ENCODE peak calls at places on chromosome 9, in nine cellular contexts. O is A549; X is transverse colon; H is pancreas; I is aorta; U is CD8-positive, alpha-beta memory T cell; T is neuronal stem cell; M is IMR-90; W is PC-3. N is an unnamed sample. For H3K4me1, the result is how much of the 10 kb centered on the place peaks cover.

GRCh38 chr9:125549465-125550215 is 157.4 kb downstream of the MAPKAP1 start:
- DNase-seq in O (no peak), X (peak), H (peak), I (no peak), U (no peak), T (no peak), M (no peak), W (no peak), N (no peak)

GRCh38 chr9:107588393-107588792 is 98.8 kb upstream of the KLF4 start:
- DNase-seq in O (no peak), X (peak), H (no peak), I (no peak), U (no peak), T (no peak), M (no peak), W (no peak), N (no peak)

GRCh38 chr9:37760416-37761165 is 7.0 kb downstream of the TRMT10B start:
- DNase-seq in O (no peak), X (no peak), H (no peak), I (no peak), U (no peak), T (no peak), M (peak), W (peak), N (no peak)

GRCh38 chr9:4964540-4964939 is 20.5 kb upstream of the JAK2 start:
- DNase-seq in O (no peak), X (no peak), H (no peak), I (no peak), U (no peak), T (peak), M (no peak), W (no peak), N (no peak)

GRCh38 chr9:121560921-121561320 is 61.3 kb upstream of the GGTA1 start:
- DNase-seq in O (no peak), X (no peak), H (no peak), I (no peak), U (no peak), T (no peak), M (no peak), W (no peak), N (no peak)

GRCh38 chr9:6549106-6549505 is 96.4 kb downstream of the GLDC start:
- DNase-seq in O (no peak), X (no peak), H (no peak), I (no peak), U (no peak), T (peak), M (no peak), W (no peak), N (no peak)

GRCh38 chr9:95947118-95947517 is 71.6 kb downstream of the ERCC6L2 start:
- DNase-seq in O (no peak), X (no peak), H (no peak), I (no peak), U (no peak), T (no peak), M (no peak), W (no peak), N (no peak)

GRCh38 chr9:8514760-8515159 is 715.2 kb upstream of the DMAC1 start:
- DNase-seq in O (no peak), X (no peak), H (no peak), I (no peak), U (no peak), T (no peak), M (no peak), W (no peak), N (no peak)

GRCh38 chr9:77725820-77726219 is 77.7 kb upstream of the GNA14 start:
- DNase-seq in O (no peak), X (no peak), H (no peak), I (no peak), U (no peak), T (no peak), M (no peak), W (no peak), N (no peak)

GRCh38 chr9:116899337-116900006 is 212.4 kb downstream of the TRIM32 start:
- DNase-seq in O (no peak), X (no peak), H (no peak), I (no peak), U (no peak), T (no peak), M (peak), W (peak), N (no peak)

GRCh38 chr9:96719538-96720315 is 58.2 kb downstream of the ZNF510 start:
- DNase-seq in O (no peak), X (peak), H (peak), I (no peak), U (no peak), T (no peak), M (no peak), W (peak), N (no peak)

GRCh38 chr9:35616681-35617459 is 1.3 kb downstream of the CD72 start:
- DNase-seq in O (no peak), X (peak), H (peak), I (peak), U (peak), T (no peak), M (peak), W (no peak), N (peak)

DNA sequence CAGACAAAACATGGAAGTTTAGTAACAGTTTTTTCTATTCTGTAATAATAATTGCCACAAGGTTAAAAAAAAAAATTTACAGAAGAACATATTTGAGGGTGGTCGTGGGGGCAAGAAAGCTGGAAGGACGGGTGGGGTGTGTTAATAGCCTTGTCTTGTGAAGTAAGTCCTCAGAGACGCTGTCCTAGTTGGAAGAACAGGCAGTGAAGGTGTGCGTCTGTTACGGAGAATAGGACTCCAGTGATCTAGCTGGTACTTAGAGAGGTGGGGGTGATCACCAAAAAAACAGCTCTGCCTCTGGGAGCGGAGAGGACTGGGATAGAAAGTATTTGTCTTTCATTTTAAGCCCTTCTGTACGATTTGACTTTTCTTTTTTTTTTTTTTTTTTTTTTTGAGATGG is 17.7 kb downstream of the ABL1 start:
- DNase-seq in O (no peak), X (no peak), H (no peak), I (no peak), U (no peak), T (no peak), M (no peak), W (no peak), N (no peak)
- H3K4me1 ChIP-seq in O (under half), X (under half), H (under half), I (under half), U (under half), T (under half), M (under half), W (under half), N (under half)

GRCh38 chr9:18493361-18494015 is 19.5 kb downstream of the ADAMTSL1 start:
- DNase-seq in O (no peak), X (no peak), H (no peak), I (no peak), U (no peak), T (no peak), M (peak), W (peak), N (no peak)
- H3K4me1 ChIP-seq in O (under half), X (under half), H (under half), I (under half), U (under half), T (under half), M (under half), W (half or more), N (under half)

DNA sequence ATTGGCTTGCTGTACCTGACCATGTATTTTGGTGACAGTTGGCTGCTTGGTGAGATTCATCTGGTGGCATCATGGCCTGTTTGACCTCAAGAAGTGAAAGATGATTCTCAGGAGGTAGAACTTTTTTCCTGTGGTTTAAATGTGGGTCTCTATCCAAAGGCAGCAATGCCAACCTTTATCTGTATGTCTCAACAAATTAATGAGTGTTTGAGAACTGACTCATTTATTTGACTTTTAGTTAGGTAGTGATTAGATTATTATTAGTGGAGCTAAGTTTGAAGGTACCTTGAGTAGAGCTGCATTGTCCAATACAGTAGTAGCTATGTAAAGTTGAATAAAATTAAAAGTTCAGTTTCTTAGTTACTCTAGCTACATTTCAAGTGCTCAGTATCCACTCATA is 48.2 kb downstream of the TLE4 start:
- DNase-seq in O (no peak), X (no peak), H (no peak), I (no peak), U (no peak), T (no peak), M (no peak), W (peak), N (no peak)
- H3K4me1 ChIP-seq in O (under half), X (under half), H (under half), I (under half), U (under half), T (under half), M (under half), W (under half), N (under half)

GRCh38 chr9:135219676-135220600 is 132.5 kb downstream of the OLFM1 start:
- DNase-seq in O (no peak), X (peak), H (no peak), I (peak), U (no peak), T (no peak), M (no peak), W (no peak), N (no peak)
- H3K4me1 ChIP-seq in O (under half), X (under half), H (under half), I (under half), U (under half), T (under half), M (under half), W (under half), N (under half)

GRCh38 chr9:98479967-98480847 is 224.8 kb upstream of the TBC1D2 start:
- DNase-seq in O (peak), X (no peak), H (no peak), I (no peak), U (no peak), T (no peak), M (peak), W (peak), N (no peak)

GRCh38 chr9:98481676-98482075 is 226.2 kb upstream of the TBC1D2 start:
- DNase-seq in O (no peak), X (no peak), H (no peak), I (no peak), U (no peak), T (no peak), M (peak), W (no peak), N (no peak)

GRCh38 chr9:98477884-98478283 is 222.4 kb upstream of the TBC1D2 start:
- DNase-seq in O (no peak), X (no peak), H (no peak), I (no peak), U (no peak), T (no peak), M (no peak), W (no peak), N (no peak)

GRCh38 chr9:98482248-98482647 is 226.5 kb downstream of the GABBR2 start:
- DNase-seq in O (no peak), X (no peak), H (no peak), I (no peak), U (no peak), T (no peak), M (no peak), W (no peak), N (no peak)

GRCh38 chr9:98479449-98479848 is 224.0 kb upstream of the TBC1D2 start:
- DNase-seq in O (no peak), X (no peak), H (no peak), I (no peak), U (no peak), T (no peak), M (no peak), W (no peak), N (no peak)
- H3K4me1 ChIP-seq in O (under half), X (under half), H (under half), I (under half), U (under half), T (under half), M (under half), W (under half), N (under half)

DNA sequence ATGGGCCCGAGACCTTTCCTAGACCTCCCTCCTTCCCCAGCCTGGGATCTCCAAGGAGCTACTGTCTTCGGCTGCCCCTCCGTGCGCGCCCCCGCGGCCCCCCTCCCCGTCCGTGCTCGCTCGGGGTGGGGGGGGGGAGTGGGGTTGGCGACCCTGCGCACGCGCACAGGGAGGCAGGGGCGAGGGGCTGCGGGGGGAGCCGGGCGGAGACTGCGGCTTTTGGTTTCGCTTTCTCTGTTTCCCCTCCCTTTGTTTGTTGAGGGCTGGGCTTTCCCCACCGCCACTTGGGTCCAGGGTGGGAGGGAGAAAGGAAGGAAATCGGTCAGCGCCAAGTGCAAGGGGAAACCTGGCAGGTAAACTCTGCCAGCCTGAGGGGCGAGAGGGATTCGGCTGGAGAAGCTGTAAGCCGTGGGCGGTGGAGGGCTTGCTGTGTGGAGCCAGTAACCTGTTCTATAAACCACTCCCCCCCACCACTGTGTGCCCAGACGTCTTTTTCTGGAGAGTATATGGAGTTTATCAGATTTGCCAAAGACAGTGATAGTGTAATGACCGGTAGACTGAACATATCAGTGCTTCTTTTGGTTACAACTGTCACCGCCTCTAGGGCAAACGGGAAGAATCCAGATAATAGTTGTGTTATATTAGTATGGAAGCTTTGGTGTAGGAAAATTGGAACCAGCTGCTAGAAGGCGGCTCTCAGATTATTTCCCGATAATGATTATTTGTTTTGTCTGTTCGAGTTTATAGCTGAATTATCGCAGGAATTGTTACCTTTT is 687 bp downstream of the DNAJA1 start:
- DNase-seq in O (no peak), X (peak), H (peak), I (peak), U (peak), T (no peak), M (peak), W (peak), N (peak)
- H3K4me1 ChIP-seq in O (half or more), X (under half), H (under half), I (under half), U (half or more), T (under half), M (under half), W (half or more), N (under half)

DNA sequence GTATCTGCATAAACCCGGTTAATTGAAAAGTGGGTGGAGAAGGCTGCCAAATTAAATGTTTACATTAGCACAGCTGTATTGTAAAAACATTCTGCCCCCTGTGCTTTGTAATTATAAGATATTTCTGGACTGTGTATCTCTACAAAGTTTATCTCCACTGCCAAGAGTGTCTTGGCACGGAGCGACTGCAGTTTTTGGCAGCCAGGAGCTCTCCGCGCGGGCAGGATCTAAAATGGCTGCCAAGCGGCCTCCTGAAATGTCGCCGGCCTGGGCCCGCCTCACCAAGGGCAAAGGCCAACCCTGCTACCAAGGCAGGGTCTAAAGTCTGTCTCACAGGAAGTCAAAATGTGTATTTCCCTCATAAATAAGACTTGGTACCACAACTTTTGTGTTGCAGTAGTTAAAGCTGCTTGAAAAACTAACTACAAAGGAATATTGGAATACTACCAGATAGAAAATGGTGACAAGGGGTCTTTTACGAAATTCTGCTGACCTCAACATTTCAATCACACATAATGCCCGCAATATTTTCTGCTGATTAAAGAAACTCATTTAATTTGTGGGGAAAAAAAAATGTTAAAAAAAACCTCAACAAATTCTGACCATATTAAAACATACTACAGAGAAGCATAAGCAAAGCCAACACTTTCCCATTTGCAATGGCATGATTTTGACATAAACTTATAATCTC is 110.4 kb downstream of the NFIB start:
- DNase-seq in O (no peak), X (peak), H (peak), I (peak), U (no peak), T (no peak), M (no peak), W (no peak), N (no peak)
- H3K4me1 ChIP-seq in O (half or more), X (under half), H (under half), I (under half), U (under half), T (under half), M (under half), W (under half), N (under half)

DNA sequence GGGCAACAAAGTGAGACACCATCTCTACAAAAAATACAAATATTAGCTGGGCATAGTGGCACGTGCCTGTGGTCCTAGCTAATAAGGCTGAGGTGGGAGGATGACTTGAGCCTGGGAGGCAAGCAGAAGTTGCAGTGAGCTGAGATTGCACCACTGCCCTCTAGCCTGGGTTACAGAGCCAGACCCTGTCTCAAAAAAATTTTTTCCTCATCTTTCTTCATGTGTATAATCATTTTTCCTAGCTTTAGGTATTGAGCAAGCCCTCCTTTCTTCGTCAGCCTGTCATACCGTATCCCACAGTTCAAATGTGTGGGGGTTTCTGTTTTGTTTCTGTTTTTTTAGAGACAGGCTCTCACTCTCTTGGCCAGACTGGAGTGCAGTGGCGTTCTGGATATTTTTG is 41.3 kb downstream of the EHMT1 start:
- DNase-seq in O (no peak), X (no peak), H (no peak), I (peak), U (no peak), T (no peak), M (no peak), W (no peak), N (no peak)
- H3K4me1 ChIP-seq in O (under half), X (under half), H (under half), I (under half), U (under half), T (under half), M (under half), W (under half), N (under half)

N was measured in naive thymus-derived CD4-positive, alpha-beta T cell.